ENCODE peak calls at places on chromosomes 5 and 9, in four cellular contexts. U is fibroblast of lung, S is endodermal cell, Y is neural progenitor cell. M is an unnamed sample.
A peak's percentile ranks its signal among the peaks of the same experiment; 100 is the strongest.

GRCh38 chr5:135263022-135263668 is 135.9 kb downstream of the MACROH2A1 start:
- DNase-seq in S (no peak), U (no peak), Y (no peak), M (no peak)

GRCh38 chr5:126182901-126183695 is 240.1 kb upstream of the GRAMD2B start:
- DNase-seq in U (no peak), S (no peak), Y (no peak), M (no peak)

GRCh38 chr5:160506006-160507004 is 84.7 kb downstream of the PTTG1 start:
- DNase-seq in Y (peak; percentile 23), S (peak; percentile 53), U (peak; percentile 61), M (no peak)

GRCh38 chr5:139445325-139446170 is 6.2 kb upstream of the DNAJC18 start:
- DNase-seq in Y (no peak), S (no peak), U (peak; percentile 20), M (no peak)

GRCh38 chr5:115859378-115859777 is 17.6 kb downstream of the AP3S1 start:
- DNase-seq in Y (no peak), S (no peak), U (no peak), M (no peak)

GRCh38 chr5:76488969-76489368 is 85.9 kb downstream of the IQGAP2 start:
- DNase-seq in S (no peak), Y (no peak), U (no peak), M (no peak)

GRCh38 chr5:94174748-94175411 is 433.5 kb upstream of the POU5F2 start:
- DNase-seq in Y (no peak), U (peak; percentile 63), S (no peak), M (no peak)

GRCh38 chr9:4235951-4236804 is 63.7 kb downstream of the GLIS3 start:
- DNase-seq in Y (no peak), S (peak; percentile 46), U (peak; percentile 40), M (no peak)

GRCh38 chr9:129580211-129580915 is 40.5 kb downstream of the C9orf50 start:
- DNase-seq in S (no peak), Y (no peak), U (no peak), M (no peak)

GRCh38 chr5:96843140-96843539 is 33.2 kb upstream of the ERAP2 start:
- DNase-seq in S (no peak), Y (no peak), U (no peak), M (no peak)

GRCh38 chr9:34465468-34465867 is 6.9 kb downstream of the DNAI1 start:
- DNase-seq in Y (no peak), S (no peak), U (no peak), M (no peak)

GRCh38 chr5:14364096-14364495 is 217.5 kb upstream of the OTULINL start:
- DNase-seq in U (peak; percentile 33), Y (no peak), S (no peak), M (no peak)

DNA sequence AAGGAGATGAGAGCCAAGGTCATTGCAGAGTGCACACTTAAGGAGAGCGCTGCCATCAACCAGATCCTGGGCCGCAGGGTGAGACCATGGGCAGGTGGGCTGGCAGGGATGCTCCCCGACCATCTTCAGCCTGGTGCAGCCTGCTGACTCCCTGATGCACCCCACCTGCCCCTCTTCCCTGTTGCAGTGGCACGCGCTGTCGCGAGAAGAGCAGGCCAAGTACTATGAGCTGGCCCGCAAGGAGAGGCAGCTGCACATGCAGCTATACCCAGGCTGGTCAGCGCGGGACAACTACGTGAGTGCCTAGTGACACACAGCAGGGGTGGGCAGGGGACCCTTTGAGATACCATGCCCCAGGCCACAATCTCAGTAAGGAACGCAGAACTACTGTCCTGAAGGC is 28.3 kb downstream of the TCF7 start:
- DNase-seq in U (no peak), S (peak; percentile 41), Y (no peak), M (peak; percentile 54)
- H3K4me1 ChIP-seq in U (peaks cover 18% of the 10 kb centered on the region), S (no peaks in the 10 kb centered on the region), Y (no peaks in the 10 kb centered on the region), M (no peaks in the 10 kb centered on the region)

GRCh38 chr9:96450613-96451544 is 910 bp downstream of the HABP4 start:
- DNase-seq in Y (peak; percentile 59), U (peak; percentile 21), S (peak; percentile 76), M (peak; percentile 81)
- TF ChIP-seq CTCF in Y (no peak), U (no peak), S (no peak), M (no peak)

DNA sequence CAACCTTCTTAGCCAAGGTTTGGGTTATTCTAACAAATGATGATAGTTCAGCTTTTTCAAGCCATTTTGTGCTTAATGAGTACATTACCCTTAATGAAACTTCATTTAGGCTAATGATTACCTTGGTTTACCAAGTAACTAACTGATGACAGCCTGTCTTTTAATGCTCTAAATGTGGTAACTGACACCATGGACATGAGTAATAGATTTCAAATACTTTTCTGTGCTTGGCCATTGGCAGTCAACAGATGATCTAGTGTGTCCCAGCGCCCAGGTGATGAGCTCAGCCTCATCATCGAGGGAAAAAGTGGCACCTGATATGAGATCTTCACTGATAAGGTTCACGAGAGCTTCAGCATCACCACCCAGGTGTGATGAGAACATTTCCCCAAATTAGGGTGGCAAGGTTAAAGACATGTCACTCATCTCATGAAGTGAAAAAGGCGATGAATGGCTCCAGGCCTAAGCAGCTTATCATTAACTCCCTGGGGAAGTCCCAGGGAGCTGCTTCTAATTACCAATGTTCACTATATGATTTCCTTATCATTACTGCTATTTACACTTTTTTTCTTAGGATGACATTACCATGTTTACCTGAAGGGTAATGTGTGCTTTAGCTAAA is 296.0 kb downstream of the SPOCK1 start:
- DNase-seq in Y (no peak), S (peak; percentile 50), U (no peak), M (no peak)
- H3K9ac ChIP-seq in Y (no peak overlapping the region), S (no peak overlapping the region), U (no peak overlapping the region), M (no peak overlapping the region)

DNA sequence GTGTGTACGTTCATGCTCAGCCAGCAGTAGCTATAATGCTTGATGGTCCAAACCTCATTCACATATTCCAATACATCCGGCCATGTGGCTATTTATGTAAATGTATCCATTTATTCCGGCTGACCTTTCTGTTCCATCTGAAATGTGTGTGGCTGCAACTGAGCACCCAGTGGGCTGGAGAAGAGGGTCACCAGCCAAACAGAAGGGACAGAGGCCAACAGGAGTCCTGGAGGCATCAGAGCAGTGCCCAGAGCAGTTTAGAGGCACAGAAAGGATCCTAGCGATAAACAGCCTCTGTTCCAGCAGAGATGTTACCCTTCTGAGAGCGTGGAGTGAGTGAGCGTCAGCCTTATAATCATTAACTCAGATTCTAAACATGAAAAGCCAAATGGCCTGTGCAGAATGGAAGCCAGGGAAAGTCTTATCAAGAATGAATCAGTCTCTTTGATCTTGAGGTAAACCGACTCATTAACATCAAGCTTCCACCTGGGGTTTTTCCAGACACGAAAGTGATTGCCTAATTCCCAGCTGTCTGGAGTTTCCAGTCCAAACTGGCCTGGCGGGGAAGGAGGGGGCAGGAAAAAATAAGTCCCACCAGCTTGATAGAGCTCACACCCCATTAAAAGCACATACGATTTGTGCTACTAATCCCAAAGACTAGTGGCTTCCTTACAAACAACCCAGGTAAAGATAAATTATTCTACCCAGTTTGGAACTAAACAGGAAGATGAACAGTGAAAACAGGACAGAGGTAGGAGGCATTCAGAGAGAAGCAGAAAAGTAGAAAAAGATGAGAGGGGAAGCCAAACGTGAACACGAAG is 55.7 kb downstream of the SUSD1 start:
- DNase-seq in S (no peak), Y (no peak), U (peak; percentile 3), M (no peak)
- H3K4me1 ChIP-seq in S (no peaks in the 10 kb centered on the region), Y (peaks cover 32% of the 10 kb centered on the region), U (no peaks in the 10 kb centered on the region), M (peaks cover 16% of the 10 kb centered on the region)

DNA sequence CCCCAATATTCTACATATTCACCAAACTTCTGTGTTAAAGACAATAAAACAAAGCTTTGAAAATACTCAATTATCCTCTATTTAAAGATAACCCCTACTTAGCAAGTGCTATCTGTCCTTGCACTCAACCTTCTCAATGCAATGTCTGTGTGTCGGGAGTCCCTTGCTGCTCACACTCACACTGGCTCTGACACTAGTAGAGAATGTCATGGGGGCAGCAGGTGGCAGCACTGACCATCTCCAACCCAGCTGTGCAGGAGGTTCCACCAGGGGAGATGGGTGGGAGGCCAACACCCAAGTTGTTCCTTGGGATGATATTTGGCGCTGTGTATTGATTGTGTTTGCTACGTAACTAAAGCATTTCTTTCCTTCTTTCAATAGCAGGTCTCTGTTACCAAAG is 59.4 kb upstream of the SIMC1 start:
- DNase-seq in S (peak; percentile 49), U (no peak), Y (no peak), M (no peak)
- TF ChIP-seq CTCF in S (peak; percentile 24), U (no peak), Y (no peak), M (no peak)

M was measured in kidney.